ENCODE peak calls at places on chromosomes 6 and 20, in five cellular contexts. B, F, A, D and U are unnamed samples. For H3K4me1 and H3K27me3, the result is how much of the 10 kb centered on the place peaks cover.

GRCh38 chr6:119318730-119319129 is 30.8 kb downstream of the MAN1A1 start:
- DNase-seq in B (no peak), F (no peak), A (no peak), D (no peak), U (no peak)

GRCh38 chr6:80508885-80509630 is 402.6 kb downstream of the BCKDHB start:
- DNase-seq in B (no peak), F (no peak), A (no peak), D (no peak), U (no peak)

GRCh38 chr6:19898141-19898740 is 61.1 kb downstream of the ID4 start:
- DNase-seq in B (no peak), F (no peak), A (no peak), D (no peak), U (no peak)

GRCh38 chr6:139970591-139970991 is 596.1 kb upstream of the CITED2 start:
- DNase-seq in B (no peak), F (no peak), A (no peak), D (no peak), U (no peak)

GRCh38 chr20:33410081-33410742 is 8.9 kb upstream of the CDK5RAP1 start:
- DNase-seq in B (no peak), F (no peak), A (peak), D (no peak), U (no peak)

GRCh38 chr6:116931456-116931855 is 54.4 kb downstream of the RFX6 start:
- DNase-seq in B (no peak), F (no peak), A (no peak), D (no peak), U (no peak)

GRCh38 chr6:113381957-113382356 is 475.2 kb upstream of the MARCKS start:
- DNase-seq in B (no peak), F (peak), A (no peak), D (peak), U (peak)

GRCh38 chr20:59221049-59221748 is 57.6 kb downstream of the ZNF831 start:
- DNase-seq in B (no peak), F (peak), A (no peak), D (no peak), U (no peak)

GRCh38 chr6:141809901-141810300 is 322.8 kb upstream of the GJE1 start:
- DNase-seq in B (no peak), F (no peak), A (no peak), D (no peak), U (no peak)

GRCh38 chr6:46584586-46584985 is 68.0 kb downstream of the CYP39A1 start:
- DNase-seq in B (no peak), F (no peak), A (no peak), D (no peak), U (no peak)

GRCh38 chr20:50439539-50440453 is 70.4 kb upstream of the PTPN1 start:
- DNase-seq in B (no peak), F (no peak), A (no peak), D (no peak), U (no peak)

GRCh38 chr6:26103141-26103769 is 16.0 kb downstream of the HFE start:
- DNase-seq in B (no peak), F (no peak), A (no peak), D (no peak), U (no peak)

GRCh38 chr20:43936371-43936770 is 21.7 kb downstream of the TOX2 start:
- DNase-seq in B (no peak), F (no peak), A (no peak), D (no peak), U (no peak)

GRCh38 chr20:24843443-24843715 is 105.7 kb upstream of the CST7 start:
- DNase-seq in B (no peak), F (no peak), A (no peak), D (no peak), U (no peak)

GRCh38 chr6:158785036-158785435 is 34.1 kb downstream of the EZR start:
- DNase-seq in B (no peak), F (no peak), A (no peak), D (peak), U (no peak)

GRCh38 chr6:150753404-150754184 is 111.9 kb upstream of the MTHFD1L start:
- DNase-seq in B (no peak), F (peak), A (no peak), D (no peak), U (no peak)

GRCh38 chr6:23659125-23659524 is 466.9 kb upstream of the NRSN1 start:
- DNase-seq in B (no peak), F (peak), A (no peak), D (no peak), U (no peak)

GRCh38 chr6:49453221-49453620 is 9.8 kb downstream of the MMUT start:
- DNase-seq in B (no peak), F (peak), A (no peak), D (no peak), U (no peak)

GRCh38 chr6:90195094-90195793 is 101.4 kb downstream of the BACH2 start:
- DNase-seq in B (no peak), F (no peak), A (no peak), D (no peak), U (no peak)

GRCh38 chr20:64049060-64049886 is at the start of gene SOX18:
- DNase-seq in B (no peak), F (peak), A (peak), D (no peak), U (no peak)

GRCh38 chr20:62205618-62206387 is 14.3 kb downstream of the HRH3 start:
- DNase-seq in B (no peak), F (no peak), A (peak), D (no peak), U (no peak)
- H3K4me1 ChIP-seq in B (under half), F (under half), A (under half), D (under half), U (under half)

DNA sequence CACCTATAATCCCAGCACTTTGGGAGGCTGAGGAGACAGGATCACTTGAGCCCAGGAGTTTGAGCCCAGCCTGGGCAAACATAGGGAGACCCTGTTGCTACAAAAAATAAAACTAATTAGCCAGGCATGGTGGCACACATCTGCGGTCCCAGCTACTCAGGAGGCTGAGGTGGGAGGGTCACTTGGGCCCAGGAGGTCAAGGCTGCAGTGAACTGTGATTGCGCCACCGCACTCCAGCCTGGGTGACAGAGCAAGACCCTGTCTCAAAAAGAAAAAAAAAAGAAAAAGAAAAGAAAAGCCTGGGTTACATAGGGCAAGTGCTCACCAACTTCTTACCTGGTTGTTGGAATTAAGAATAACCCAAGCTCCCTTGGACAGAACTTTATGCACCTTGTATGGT is 14.6 kb upstream of the MYB start:
- DNase-seq in B (no peak), F (no peak), A (no peak), D (no peak), U (no peak)
- H3K27me3 ChIP-seq in B (under half), F (under half), A (under half), D (under half), U (under half)

GRCh38 chr6:11731423-11731822 is 47.2 kb downstream of the ADTRP start:
- DNase-seq in B (no peak), F (no peak), A (no peak), D (peak), U (no peak)

GRCh38 chr6:11729083-11729482 is 49.5 kb downstream of the ADTRP start:
- DNase-seq in B (no peak), F (no peak), A (no peak), D (no peak), U (no peak)

GRCh38 chr6:11730645-11731044 is 48.0 kb downstream of the ADTRP start:
- DNase-seq in B (no peak), F (no peak), A (no peak), D (no peak), U (no peak)

GRCh38 chr6:11734861-11735652 is 43.5 kb downstream of the ADTRP start:
- DNase-seq in B (no peak), F (no peak), A (no peak), D (no peak), U (peak)

GRCh38 chr6:11732036-11732545 is 46.5 kb downstream of the ADTRP start:
- DNase-seq in B (peak), F (no peak), A (no peak), D (peak), U (no peak)
- TF ChIP-seq POLR2AphosphoS5 in B (peak), F (no peak), A (peak), D (no peak), U (no peak)

DNA sequence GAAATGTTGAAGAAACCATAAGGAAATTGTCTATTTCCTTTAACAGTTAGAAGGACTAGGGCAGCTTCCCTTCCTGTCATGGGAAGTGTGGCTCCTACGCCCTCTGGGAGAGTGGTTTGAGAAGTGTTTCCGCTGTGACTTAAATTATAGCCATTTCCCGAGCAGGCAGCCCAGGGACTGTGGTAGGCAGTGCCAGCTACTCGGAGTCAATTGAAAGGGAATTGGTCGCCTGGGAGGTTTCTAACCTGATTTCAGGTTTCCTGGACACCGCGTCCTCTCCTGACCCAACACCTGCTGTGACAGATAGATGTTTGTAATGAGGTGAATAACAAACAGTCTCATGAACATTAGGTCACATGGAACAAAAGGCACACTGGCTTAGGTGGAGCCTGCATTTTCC is 256.1 kb upstream of the PLCB4 start:
- DNase-seq in B (no peak), F (peak), A (no peak), D (no peak), U (no peak)
- H3K4me1 ChIP-seq in B (under half), F (under half), A (under half), D (under half), U (under half)

GRCh38 chr20:32018269-32019155 is 8.3 kb downstream of the CCM2L start:
- DNase-seq in B (peak), F (peak), A (peak), D (peak), U (peak)
- H3K27me3 ChIP-seq in B (half or more), F (under half), A (under half), D (half or more), U (under half)